ENCODE peak calls at places on chromosome 6, in seven cellular contexts. T is memory B cell; H is astrocyte of the cerebellum; Q is stimulated activated CD4-positive, alpha-beta T cell treated with anti-CD3 and anti-CD28 coated beads, Interleukin-4, amount 100 ng/mL, for 24 hours; R is T follicular helper cell; S is IMR-90; I is activated T-cell treated with anti-CD3 and anti-CD28 coated beads, Interleukin-2, amount 50 U/mL, for 24 hours. X is an unnamed sample.

GRCh38 chr6:103183831-103184411 is 1675.8 kb downstream of the HACE1 start:
- DNase-seq in T (no peak), H (no peak), Q (no peak), R (no peak), S (no peak), I (no peak), X (no peak)

GRCh38 chr6:15730442-15730841 is 67.6 kb upstream of the DTNBP1 start:
- DNase-seq in T (no peak), H (no peak), Q (no peak), R (no peak), S (no peak), I (no peak), X (no peak)

GRCh38 chr6:169589699-169590257 is 112.1 kb downstream of the WDR27 start:
- DNase-seq in T (no peak), H (peak; percentile 79), Q (peak; percentile 13), R (no peak), S (no peak), I (no peak), X (no peak)

GRCh38 chr6:7051780-7052440 is 55.9 kb upstream of the RREB1 start:
- DNase-seq in T (peak; percentile 66), H (no peak), Q (peak; percentile 50), R (peak; percentile 47), S (no peak), I (peak; percentile 67), X (peak; percentile 13)

GRCh38 chr6:54846243-54846856 is at the start of gene FAM83B:
- DNase-seq in T (no peak), H (no peak), Q (no peak), R (no peak), S (no peak), I (no peak), X (no peak)

GRCh38 chr6:120214097-120214496 is 864.5 kb upstream of the MAN1A1 start:
- DNase-seq in T (no peak), H (no peak), Q (no peak), R (no peak), S (no peak), I (no peak), X (no peak)

GRCh38 chr6:78909391-78909790 is 42.0 kb downstream of the IRAK1BP1 start:
- DNase-seq in T (no peak), H (no peak), Q (no peak), R (no peak), S (peak; percentile 53), I (no peak), X (no peak)

GRCh38 chr6:154232013-154232920 is 124.3 kb downstream of the IPCEF1 start:
- DNase-seq in T (no peak), H (no peak), Q (no peak), R (no peak), S (peak; percentile 39), I (no peak), X (no peak)

GRCh38 chr6:55664581-55665223 is 85.7 kb upstream of the HMGCLL1 start:
- DNase-seq in T (no peak), H (no peak), Q (no peak), R (no peak), S (peak; percentile 20), I (no peak), X (no peak)

GRCh38 chr6:31575335-31575901 is at the start of gene TNF:
- DNase-seq in T (peak; percentile 29), H (no peak), Q (peak; percentile 90), R (peak; percentile 71), S (no peak), I (peak; percentile 89), X (peak; percentile 84)

GRCh38 chr6:165686966-165687365 is 23.9 kb upstream of the PDE10A start:
- DNase-seq in T (no peak), H (no peak), Q (no peak), R (no peak), S (no peak), I (no peak), X (no peak)

GRCh38 chr6:21999012-21999528 is 297.8 kb downstream of the PRL start:
- DNase-seq in T (no peak), H (peak; percentile 28), Q (no peak), R (no peak), S (peak; percentile 76), I (no peak), X (no peak)

GRCh38 chr6:24078200-24078599 is 47.8 kb upstream of the NRSN1 start:
- DNase-seq in T (no peak), H (peak; percentile 20), Q (no peak), R (no peak), S (no peak), I (no peak), X (no peak)

GRCh38 chr6:111562271-111562670 is 43.4 kb downstream of the TRAF3IP2 start:
- DNase-seq in T (no peak), H (no peak), Q (no peak), R (no peak), S (no peak), I (no peak), X (no peak)

GRCh38 chr6:130890531-130890950 is 63.3 kb downstream of the SMLR1 start:
- DNase-seq in T (no peak), H (no peak), Q (no peak), R (no peak), S (peak; percentile 96), I (no peak), X (no peak)

GRCh38 chr6:71056656-71057055 is 99.8 kb upstream of the B3GAT2 start:
- DNase-seq in T (no peak), H (no peak), Q (no peak), R (no peak), S (no peak), I (no peak), X (no peak)

GRCh38 chr6:107740496-107741190 is 83.5 kb downstream of the SCML4 start:
- DNase-seq in T (no peak), H (no peak), Q (peak; percentile 52), R (no peak), S (no peak), I (peak; percentile 67), X (no peak)

GRCh38 chr6:157314705-157315321 is 8.5 kb downstream of the TMEM242 start:
- DNase-seq in T (no peak), H (peak; percentile 79), Q (peak; percentile 23), R (no peak), S (peak; percentile 85), I (no peak), X (peak; percentile 17)

GRCh38 chr6:138593100-138593877 is 94.0 kb upstream of the NHSL1 start:
- DNase-seq in T (no peak), H (peak; percentile 97), Q (peak; percentile 59), R (no peak), S (peak; percentile 99), I (peak; percentile 54), X (peak; percentile 72)

GRCh38 chr6:33313709-33314514 is at the start of gene TAPBP:
- DNase-seq in T (peak; percentile 82), H (no peak), Q (peak; percentile 88), R (peak; percentile 79), S (peak; percentile 72), I (peak; percentile 88), X (peak; percentile 88)

X was measured in T-helper 2 cell treated with Interferon-gamma antibody and Interleukin-4, amounts not matched to agents 5 μg/mL and 100 μg/mL, for 36 hours.